ENCODE peak calls at places on chromosomes 13 and 19, in eight cellular contexts. D is sigmoid colon, P is neural crest cell, H is A673, W is WERI-Rb-1, S is GM20000, C is cardiac fibroblast, E is vagina. Z is an unnamed sample.

GRCh38 chr13:35309711-35310110 is 166.8 kb downstream of the MAB21L1 start:
- DNase-seq in W (peak; percentile 74), C (no peak), D (no peak), E (no peak), H (no peak), S (no peak), P (no peak), Z (no peak)

GRCh38 chr13:21399741-21400140 is 59.4 kb downstream of the ZDHHC20 start:
- DNase-seq in C (peak; percentile 7), E (no peak), W (no peak), P (no peak), H (peak; percentile 95), S (no peak), D (no peak), Z (no peak)

GRCh38 chr13:91406619-91407018 is 8.2 kb downstream of the GPC5 start:
- DNase-seq in H (peak; percentile 85), P (peak; percentile 16), S (peak; percentile 43), W (peak; percentile 69), C (peak; percentile 57), E (no peak), D (no peak), Z (peak; percentile 28)

GRCh38 chr19:30008169-30008568 is 66.1 kb downstream of the URI1 start:
- DNase-seq in P (no peak), W (no peak), E (no peak), D (no peak), H (no peak), C (no peak), S (no peak), Z (no peak)

GRCh38 chr13:34207872-34208271 is 389.9 kb downstream of the RFC3 start:
- DNase-seq in D (no peak), S (no peak), C (peak; percentile 53), W (no peak), H (no peak), P (no peak), E (no peak), Z (no peak)

GRCh38 chr13:28534210-28534609 is 39.3 kb upstream of the FLT1 start:
- DNase-seq in C (no peak), W (no peak), H (no peak), D (no peak), S (no peak), P (no peak), E (no peak), Z (no peak)

GRCh38 chr19:15471639-15472101 is 7.3 kb upstream of the RASAL3 start:
- DNase-seq in D (peak; percentile 36), W (no peak), P (no peak), H (no peak), C (no peak), E (no peak), S (no peak), Z (no peak)

GRCh38 chr19:4130635-4131438 is 6.9 kb upstream of the MAP2K2 start:
- DNase-seq in E (no peak), S (no peak), H (peak; percentile 56), P (no peak), C (peak; percentile 74), W (no peak), D (no peak), Z (no peak)

GRCh38 chr13:112891477-112892401 is 77.3 kb upstream of the MCF2L start:
- DNase-seq in D (no peak), C (no peak), P (no peak), E (no peak), W (peak; percentile 23), H (no peak), S (no peak), Z (no peak)

GRCh38 chr19:6616011-6616410 is 25.1 kb upstream of the CD70 start:
- DNase-seq in P (no peak), H (no peak), C (peak; percentile 34), E (no peak), D (no peak), S (no peak), W (no peak), Z (peak; percentile 55)

GRCh38 chr13:62305758-62306157 is 890.1 kb upstream of the PCDH20 start:
- DNase-seq in S (peak; percentile 42), C (peak; percentile 8), H (no peak), W (no peak), D (no peak), E (no peak), P (no peak), Z (peak; percentile 37)

GRCh38 chr19:21047712-21048111 is 27.3 kb downstream of the ZNF430 start:
- DNase-seq in C (no peak), H (no peak), D (no peak), W (no peak), S (no peak), E (no peak), P (no peak), Z (no peak)

GRCh38 chr19:48720251-48720612 is 707 bp upstream of the MAMSTR start:
- DNase-seq in D (no peak), H (no peak), P (no peak), W (no peak), C (peak; percentile 49), E (no peak), S (no peak), Z (no peak)

GRCh38 chr19:30437869-30438268 is 65.7 kb downstream of the ZNF536 start:
- DNase-seq in S (no peak), C (no peak), E (no peak), P (no peak), H (no peak), D (no peak), W (no peak), Z (no peak)

GRCh38 chr13:21898990-21899389 is 228.1 kb downstream of the FGF9 start:
- DNase-seq in D (no peak), H (no peak), P (no peak), C (no peak), S (no peak), E (no peak), W (no peak), Z (no peak)

GRCh38 chr13:75803175-75803611 is 167.1 kb downstream of the LMO7 start:
- DNase-seq in H (no peak), W (no peak), S (peak; percentile 14), P (no peak), E (no peak), C (no peak), D (no peak), Z (no peak)

GRCh38 chr13:85700909-85701308 is 98.3 kb downstream of the SLITRK6 start:
- DNase-seq in D (no peak), P (no peak), E (no peak), C (no peak), H (no peak), S (no peak), W (no peak), Z (no peak)

GRCh38 chr19:6862673-6863078 is 24.7 kb upstream of the ADGRE1 start:
- DNase-seq in E (no peak), P (peak; percentile 81), W (peak; percentile 77), S (peak; percentile 85), D (peak; percentile 84), H (peak; percentile 94), C (peak; percentile 88), Z (peak; percentile 86)

GRCh38 chr13:104565888-104566287 is 1499.7 kb upstream of the SLC10A2 start:
- DNase-seq in P (no peak), D (no peak), H (no peak), W (no peak), C (no peak), E (no peak), S (no peak), Z (no peak)

GRCh38 chr19:47695533-47696262 is 17.5 kb upstream of the EHD2 start:
- DNase-seq in D (no peak), W (no peak), E (no peak), H (no peak), P (no peak), C (no peak), S (no peak), Z (no peak)

GRCh38 chr19:47698631-47699359 is 14.4 kb upstream of the EHD2 start:
- DNase-seq in C (no peak), D (no peak), P (no peak), H (no peak), E (no peak), W (no peak), S (no peak), Z (no peak)

GRCh38 chr19:47696635-47697034 is 16.6 kb upstream of the EHD2 start:
- DNase-seq in S (no peak), E (no peak), P (no peak), C (no peak), H (no peak), D (no peak), W (no peak), Z (no peak)

GRCh38 chr19:47699360-47699917 is 13.8 kb upstream of the EHD2 start:
- DNase-seq in W (peak; percentile 79), E (no peak), D (no peak), P (peak; percentile 67), S (peak; percentile 92), C (peak; percentile 43), H (peak; percentile 42), Z (peak; percentile 45)

GRCh38 chr19:47697863-47698609 is 15.2 kb upstream of the EHD2 start:
- DNase-seq in P (peak; percentile 68), W (peak; percentile 76), D (peak; percentile 94), C (peak; percentile 92), S (peak; percentile 90), E (no peak), H (peak; percentile 89), Z (peak; percentile 63)
- TF ChIP-seq CTCF in P (peak; percentile 96), W (peak; percentile 98), D (peak; percentile 99), C (peak; percentile 100), S (peak; percentile 99), E (peak; percentile 98), H (peak; percentile 94), Z (peak; percentile 99)

GRCh38 chr19:45402469-45403070 is 2.3 kb downstream of the PPP1R13L start:
- DNase-seq in W (no peak), H (no peak), D (peak; percentile 66), P (peak; percentile 59), S (peak; percentile 69), E (no peak), C (peak; percentile 36), Z (peak; percentile 71)
- TF ChIP-seq CTCF in W (no peak), H (peak; percentile 54), D (no peak), P (peak; percentile 78), S (peak; percentile 56), E (peak; percentile 13), C (no peak), Z (no peak)

DNA sequence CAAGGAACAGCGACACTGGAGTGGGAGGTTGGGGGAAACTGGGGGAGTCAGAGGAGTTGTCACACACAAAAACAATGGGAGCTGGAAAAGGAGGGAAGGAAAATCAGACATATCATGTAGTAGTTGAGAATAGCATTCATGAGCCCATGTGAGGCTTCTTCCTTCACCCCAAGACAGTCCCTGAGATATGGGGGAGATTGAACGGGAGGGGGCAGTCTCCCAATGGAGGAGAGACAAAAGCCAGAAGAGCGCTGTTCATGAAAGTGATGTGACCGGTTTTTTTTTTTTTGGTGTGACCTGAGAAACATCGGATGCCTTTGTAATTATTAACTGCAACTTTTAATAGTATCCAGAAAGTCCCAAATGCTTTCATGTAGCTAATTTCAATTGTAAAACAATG is 631.8 kb upstream of the KLF12 start:
- DNase-seq in D (no peak), E (no peak), P (no peak), W (no peak), C (no peak), S (no peak), H (no peak), Z (no peak)
- TF ChIP-seq CTCF in D (no peak), E (no peak), P (no peak), W (no peak), C (no peak), S (no peak), H (no peak), Z (no peak)

DNA sequence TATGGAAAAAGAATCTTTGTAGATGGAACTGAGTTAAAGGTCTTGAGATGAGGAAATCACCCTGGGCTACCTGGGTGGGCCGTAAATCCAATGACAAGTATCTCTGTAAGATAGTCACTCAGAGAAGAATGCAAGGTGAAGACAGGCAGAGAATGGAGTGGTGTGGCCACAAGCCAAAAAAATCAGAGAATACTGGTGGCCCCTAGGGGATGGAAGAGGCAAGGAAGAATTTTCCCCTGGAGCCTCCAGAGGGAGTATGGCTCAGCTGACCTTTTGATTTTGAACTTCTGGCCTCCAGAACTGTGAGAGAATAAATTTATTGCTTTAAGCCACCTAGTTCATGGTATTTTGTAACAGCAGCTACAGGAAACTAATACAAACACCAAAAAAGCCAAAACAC is 32.7 kb upstream of the CSNK1A1L start:
- DNase-seq in D (no peak), C (peak; percentile 41), H (peak; percentile 61), W (no peak), P (no peak), E (no peak), S (no peak), Z (no peak)
- TF ChIP-seq CTCF in D (no peak), C (peak; percentile 32), H (peak; percentile 41), W (peak; percentile 24), P (peak; percentile 22), E (no peak), S (no peak), Z (no peak)